ENCODE peak calls at places on chromosomes 5 and 9, in four cellular contexts. D is NCI-H2081, M is sigmoid colon, F is NCI-H1092. O is an unnamed sample.

GRCh38 chr9:5988265-5988664 is 27.2 kb downstream of the RANBP6 start:
- DNase-seq in D (no peak), M (no peak), F (no peak), O (no peak)

GRCh38 chr5:55903121-55903701 is 52.1 kb downstream of the IL31RA start:
- DNase-seq in D (no peak), M (no peak), F (no peak), O (no peak)

GRCh38 chr9:16138961-16139441 is 586.2 kb downstream of the CCDC171 start:
- DNase-seq in D (no peak), M (no peak), F (no peak), O (no peak)

GRCh38 chr5:72130342-72130741 is 23.1 kb downstream of the MAP1B start:
- DNase-seq in D (no peak), M (no peak), F (no peak), O (no peak)

GRCh38 chr5:74408150-74409043 is 232.1 kb downstream of the ENC1 start:
- DNase-seq in D (peak; percentile 27), M (no peak), F (no peak), O (no peak)

GRCh38 chr9:80596576-80596975 is 1024.8 kb downstream of the TLE4 start:
- DNase-seq in D (no peak), M (no peak), F (no peak), O (no peak)

GRCh38 chr5:168314735-168315411 is 23.4 kb downstream of the WWC1 start:
- DNase-seq in D (no peak), M (no peak), F (no peak), O (no peak)

GRCh38 chr5:145568581-145568980 is 266.6 kb downstream of the PRELID2 start:
- DNase-seq in D (peak; percentile 4), M (no peak), F (no peak), O (no peak)

GRCh38 chr9:75106856-75107255 is 18.5 kb downstream of the OSTF1 start:
- DNase-seq in D (no peak), M (peak; percentile 85), F (no peak), O (no peak)

GRCh38 chr5:81631124-81631523 is 119.8 kb downstream of the SSBP2 start:
- DNase-seq in D (no peak), M (no peak), F (no peak), O (no peak)

GRCh38 chr9:98142182-98142924 is 23.3 kb upstream of the TRIM14 start:
- DNase-seq in D (no peak), M (no peak), F (no peak), O (no peak)

GRCh38 chr9:16385590-16386578 is 484.6 kb downstream of the BNC2 start:
- DNase-seq in D (no peak), M (no peak), F (no peak), O (no peak)

GRCh38 chr5:154296525-154297159 is 106.1 kb downstream of the GALNT10 start:
- DNase-seq in D (no peak), M (no peak), F (no peak), O (no peak)

GRCh38 chr9:33619666-33620404 is 95.8 kb downstream of the ANKRD18B start:
- DNase-seq in D (peak; percentile 50), M (no peak), F (no peak), O (peak; percentile 22)

GRCh38 chr5:116455061-116455460 is 119.6 kb downstream of the SEMA6A start:
- DNase-seq in D (no peak), M (no peak), F (no peak), O (no peak)

GRCh38 chr9:132912131-132912530 is 32.3 kb downstream of the TSC1 start:
- DNase-seq in D (no peak), M (no peak), F (no peak), O (no peak)

GRCh38 chr5:56053363-56053762 is 58.6 kb upstream of the IL6ST start:
- DNase-seq in D (no peak), M (no peak), F (no peak), O (no peak)